ENCODE peak calls at places on chromosomes 16 and 17, in seven cellular contexts. M is GM23248, A is PC-3, E is endothelial cell of umbilical vein, K is mammary epithelial cell, B is fibroblast of lung, G is MM.1S. Z is an unnamed sample.
A peak's percentile ranks its signal among the peaks of the same experiment; 100 is the strongest.

GRCh38 chr16:78473031-78473699 is 373.7 kb downstream of the WWOX start:
- DNase-seq in M (no peak), A (no peak), E (no peak), K (no peak), B (no peak), G (no peak), Z (no peak)

GRCh38 chr16:47258874-47259461 is 115.2 kb upstream of the NETO2 start:
- DNase-seq in M (peak; percentile 46), A (peak; percentile 46), E (peak; percentile 33), K (peak; percentile 3), B (peak; percentile 42), G (peak; percentile 36), Z (peak; percentile 31)

GRCh38 chr17:63998050-63998720 is at the start of gene PRR29:
- DNase-seq in M (peak; percentile 84), A (peak; percentile 72), E (peak; percentile 71), K (peak; percentile 21), B (peak; percentile 53), G (peak; percentile 49), Z (peak; percentile 92)

GRCh38 chr16:29820730-29821662 is 734 bp downstream of the MVP start:
- DNase-seq in M (peak; percentile 60), A (peak; percentile 27), E (no peak), K (peak; percentile 55), B (no peak), G (peak; percentile 62), Z (no peak)

GRCh38 chr16:12339686-12340085 is 363.2 kb downstream of the SNX29 start:
- DNase-seq in M (peak; percentile 79), A (no peak), E (no peak), K (no peak), B (no peak), G (no peak), Z (no peak)

GRCh38 chr17:65498831-65499230 is 62.6 kb downstream of the AXIN2 start:
- DNase-seq in M (no peak), A (no peak), E (no peak), K (no peak), B (no peak), G (no peak), Z (no peak)

GRCh38 chr16:2213817-2214720 is 571 bp downstream of the PGP start:
- DNase-seq in M (peak; percentile 59), A (no peak), E (peak; percentile 34), K (no peak), B (no peak), G (no peak), Z (no peak)

GRCh38 chr17:77701996-77702395 is 256.5 kb upstream of the TNRC6C start:
- DNase-seq in M (no peak), A (no peak), E (no peak), K (no peak), B (no peak), G (no peak), Z (peak; percentile 17)

GRCh38 chr16:15949210-15950166 is at the start of gene ABCC1:
- DNase-seq in M (peak; percentile 81), A (peak; percentile 49), E (peak; percentile 39), K (peak; percentile 38), B (no peak), G (peak; percentile 51), Z (peak; percentile 52)

GRCh38 chr16:15539197-15539596 is 103.8 kb downstream of the MARF1 start:
- DNase-seq in M (no peak), A (no peak), E (no peak), K (no peak), B (no peak), G (no peak), Z (peak; percentile 68)

GRCh38 chr17:30323895-30324319 is 9.9 kb downstream of the TMIGD1 start:
- DNase-seq in M (peak; percentile 33), A (peak; percentile 77), E (peak; percentile 40), K (peak; percentile 61), B (peak; percentile 53), G (no peak), Z (no peak)

GRCh38 chr16:54931757-54932660 is 1.3 kb downstream of the IRX5 start:
- DNase-seq in M (peak; percentile 71), A (no peak), E (no peak), K (peak; percentile 49), B (no peak), G (no peak), Z (no peak)

GRCh38 chr16:22122239-22122638 is 29.9 kb downstream of the VWA3A start:
- DNase-seq in M (no peak), A (no peak), E (no peak), K (no peak), B (no peak), G (no peak), Z (no peak)

GRCh38 chr17:39634384-39634871 is 2.5 kb upstream of the STARD3 start:
- DNase-seq in M (peak; percentile 76), A (peak; percentile 55), E (peak; percentile 47), K (peak; percentile 32), B (peak; percentile 53), G (peak; percentile 49), Z (no peak)

GRCh38 chr16:71807905-71808592 is 585 bp downstream of the AP1G1 start:
- DNase-seq in M (peak; percentile 73), A (no peak), E (peak; percentile 55), K (peak; percentile 54), B (peak; percentile 12), G (peak; percentile 67), Z (no peak)

GRCh38 chr16:51201604-51202003 is 50.5 kb upstream of the SALL1 start:
- DNase-seq in M (no peak), A (no peak), E (no peak), K (no peak), B (no peak), G (no peak), Z (no peak)

GRCh38 chr17:37774508-37774907 is 29.6 kb upstream of the HNF1B start:
- DNase-seq in M (no peak), A (no peak), E (no peak), K (no peak), B (no peak), G (peak; percentile 96), Z (no peak)

GRCh38 chr16:8721693-8722348 is 47.4 kb downstream of the ABAT start:
- DNase-seq in M (no peak), A (no peak), E (no peak), K (no peak), B (no peak), G (no peak), Z (no peak)

GRCh38 chr17:41052594-41052993 is 2.4 kb downstream of the KRTAP2-2 start:
- DNase-seq in M (peak; percentile 42), A (no peak), E (no peak), K (no peak), B (no peak), G (no peak), Z (no peak)

GRCh38 chr17:5297245-5297644 is 15.2 kb downstream of the RABEP1 start:
- DNase-seq in M (no peak), A (no peak), E (no peak), K (peak; percentile 16), B (no peak), G (no peak), Z (no peak)

GRCh38 chr17:5299383-5299782 is 17.3 kb downstream of the RABEP1 start:
- DNase-seq in M (peak; percentile 45), A (no peak), E (no peak), K (no peak), B (no peak), G (no peak), Z (no peak)
- H3K79me2 ChIP-seq in M (peaks cover 96% of the 10 kb centered on the region), A (peaks cover 76% of the 10 kb centered on the region), E (peaks cover 82% of the 10 kb centered on the region), K (peaks cover 88% of the 10 kb centered on the region), B (peaks cover 47% of the 10 kb centered on the region), G (peaks cover 94% of the 10 kb centered on the region), Z (peaks cover 9% of the 10 kb centered on the region)

GRCh38 chr17:17732444-17732843 is 51.2 kb downstream of the RAI1 start:
- DNase-seq in M (no peak), A (no peak), E (no peak), K (peak; percentile 46), B (no peak), G (no peak), Z (no peak)

GRCh38 chr17:17729620-17730249 is 48.5 kb downstream of the RAI1 start:
- DNase-seq in M (no peak), A (peak; percentile 76), E (no peak), K (no peak), B (no peak), G (peak; percentile 56), Z (peak; percentile 81)

GRCh38 chr17:17736205-17737183 is 55.2 kb downstream of the RAI1 start:
- DNase-seq in M (no peak), A (no peak), E (no peak), K (no peak), B (no peak), G (no peak), Z (no peak)

GRCh38 chr17:17730250-17730935 is 49.1 kb downstream of the RAI1 start:
- DNase-seq in M (no peak), A (no peak), E (no peak), K (no peak), B (no peak), G (no peak), Z (no peak)

GRCh38 chr17:17732892-17733670 is 51.8 kb downstream of the RAI1 start:
- DNase-seq in M (peak; percentile 85), A (peak; percentile 48), E (no peak), K (peak; percentile 39), B (no peak), G (no peak), Z (no peak)
- H3K79me2 ChIP-seq in M (peaks cover 97% of the 10 kb centered on the region), A (peaks cover 90% of the 10 kb centered on the region), E (peaks cover 65% of the 10 kb centered on the region), K (peaks cover 96% of the 10 kb centered on the region), B (peaks cover 39% of the 10 kb centered on the region), G (peaks cover 56% of the 10 kb centered on the region), Z (no peaks in the 10 kb centered on the region)

GRCh38 chr17:57431415-57431814 is 175.1 kb downstream of the MSI2 start:
- DNase-seq in M (no peak), A (no peak), E (no peak), K (no peak), B (no peak), G (no peak), Z (no peak)

GRCh38 chr17:57432507-57433277 is 176.4 kb downstream of the MSI2 start:
- DNase-seq in M (no peak), A (no peak), E (no peak), K (no peak), B (no peak), G (no peak), Z (no peak)

GRCh38 chr17:57425903-57426574 is 169.7 kb downstream of the MSI2 start:
- DNase-seq in M (no peak), A (no peak), E (no peak), K (no peak), B (no peak), G (peak; percentile 12), Z (no peak)

GRCh38 chr17:57433396-57433944 is 177.1 kb downstream of the MSI2 start:
- DNase-seq in M (no peak), A (no peak), E (no peak), K (no peak), B (no peak), G (no peak), Z (no peak)

GRCh38 chr17:57429966-57430365 is 173.6 kb downstream of the MSI2 start:
- DNase-seq in M (no peak), A (no peak), E (no peak), K (no peak), B (no peak), G (no peak), Z (no peak)
- H3K79me2 ChIP-seq in M (no peaks in the 10 kb centered on the region), A (peaks cover 12% of the 10 kb centered on the region), E (no peaks in the 10 kb centered on the region), K (no peaks in the 10 kb centered on the region), B (no peaks in the 10 kb centered on the region), G (peaks cover 91% of the 10 kb centered on the region), Z (no peaks in the 10 kb centered on the region)

DNA sequence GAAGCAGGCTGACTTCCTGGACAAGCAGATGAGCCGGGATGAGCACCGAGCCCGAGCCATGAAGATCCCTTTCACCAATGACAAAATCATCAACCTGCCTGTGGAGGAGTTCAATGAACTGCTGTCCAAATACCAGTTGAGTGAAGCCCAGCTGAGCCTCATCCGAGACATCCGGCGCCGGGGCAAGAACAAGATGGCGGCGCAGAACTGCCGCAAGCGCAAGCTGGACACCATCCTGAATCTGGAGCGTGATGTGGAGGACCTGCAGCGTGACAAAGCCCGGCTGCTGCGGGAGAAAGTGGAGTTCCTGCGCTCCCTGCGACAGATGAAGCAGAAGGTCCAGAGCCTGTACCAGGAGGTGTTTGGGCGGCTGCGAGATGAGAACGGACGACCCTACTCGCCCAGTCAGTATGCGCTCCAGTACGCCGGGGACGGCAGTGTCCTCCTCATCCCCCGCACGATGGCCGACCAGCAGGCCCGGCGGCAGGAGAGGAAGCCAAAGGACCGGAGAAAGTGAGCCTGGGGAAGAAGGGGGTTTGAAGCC is 11.0 kb downstream of the NFE2L1 start:
- DNase-seq in M (no peak), A (no peak), E (no peak), K (no peak), B (no peak), G (no peak), Z (no peak)
- H3K79me2 ChIP-seq in M (peaks cover 56% of the 10 kb centered on the region), A (peaks cover 21% of the 10 kb centered on the region), E (peaks cover 36% of the 10 kb centered on the region), K (peaks cover 75% of the 10 kb centered on the region), B (peaks cover 13% of the 10 kb centered on the region), G (peaks cover 74% of the 10 kb centered on the region), Z (peaks cover 8% of the 10 kb centered on the region)

Z was measured in H9.